ENCODE peak calls at places on chromosomes 11 and 22, in four cellular contexts. L is gastrocnemius medialis, F is Peyer's patch, G is lower leg skin. S is an unnamed sample.

GRCh38 chr11:79220171-79220570 is 220.7 kb downstream of the TENM4 start:
- DNase-seq in L (no peak), F (no peak), G (no peak), S (no peak)

GRCh38 chr11:69171476-69171875 is 15.7 kb downstream of the SMIM38 start:
- DNase-seq in L (no peak), F (no peak), G (no peak), S (no peak)

GRCh38 chr11:75667268-75667830 is 1.5 kb downstream of the MAP6 start:
- DNase-seq in L (no peak), F (peak; percentile 53), G (no peak), S (peak; percentile 52)

GRCh38 chr22:49999063-49999900 is 13.3 kb downstream of the IL17REL start:
- DNase-seq in L (no peak), F (peak; percentile 72), G (peak; percentile 65), S (peak; percentile 49)

GRCh38 chr11:117188620-117189081 is 10.1 kb downstream of the SIDT2 start:
- DNase-seq in L (no peak), F (no peak), G (peak; percentile 87), S (no peak)

GRCh38 chr11:76610871-76611475 is 59.6 kb downstream of the LRRC32 start:
- DNase-seq in L (no peak), F (no peak), G (peak; percentile 73), S (no peak)

GRCh38 chr11:10906521-10906920 is 48.7 kb upstream of the ZBED5 start:
- DNase-seq in L (no peak), F (no peak), G (no peak), S (no peak)

GRCh38 chr22:20226077-20226716 is 41.9 kb downstream of the RTN4R start:
- DNase-seq in L (no peak), F (no peak), G (no peak), S (no peak)

GRCh38 chr22:34878996-34879395 is 187.0 kb upstream of the ISX start:
- DNase-seq in L (no peak), F (no peak), G (no peak), S (no peak)

GRCh38 chr11:6565988-6566703 is 37.3 kb downstream of the RRP8 start:
- DNase-seq in L (no peak), F (no peak), G (no peak), S (no peak)

GRCh38 chr11:129434641-129435498 is 59.2 kb downstream of the BARX2 start:
- DNase-seq in L (no peak), F (no peak), G (peak; percentile 29), S (no peak)

GRCh38 chr11:108961095-108961494 is 296.2 kb downstream of the DDX10 start:
- DNase-seq in L (no peak), F (no peak), G (no peak), S (no peak)

GRCh38 chr22:17969732-17970131 is 54.6 kb downstream of the MICAL3 start:
- DNase-seq in L (no peak), F (no peak), G (no peak), S (no peak)

DNA sequence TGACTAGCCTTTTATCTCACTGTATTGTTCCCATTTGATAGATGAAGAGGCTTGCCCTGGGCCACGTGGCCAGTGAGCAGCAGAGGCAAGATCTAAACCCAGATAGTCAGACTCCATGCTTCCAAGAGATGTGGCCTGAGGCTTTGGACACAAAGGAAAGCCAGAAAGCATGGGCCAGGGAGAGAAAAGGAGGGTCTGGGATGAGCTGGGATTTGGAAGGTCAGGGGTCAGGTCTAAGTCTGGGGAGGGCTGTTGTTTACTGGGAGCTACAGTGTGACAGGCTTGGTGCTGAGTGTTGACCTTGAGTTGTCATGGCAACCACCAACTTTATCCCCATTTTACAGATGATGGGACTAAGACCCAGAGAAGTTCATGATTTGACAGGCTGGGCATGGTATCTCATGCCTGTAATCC is 2.1 kb downstream of the SLC35E4 start:
- DNase-seq in L (no peak), F (no peak), G (no peak), S (no peak)
- H3K4me3 ChIP-seq in L (peak overlapping the region; percentile 67), F (no peak overlapping the region), G (no peak overlapping the region), S (no peak overlapping the region)

GRCh38 chr11:62104816-62105610 is 18.8 kb upstream of the INCENP start:
- DNase-seq in L (no peak), F (no peak), G (no peak), S (no peak)

GRCh38 chr11:62103141-62103540 is 20.7 kb upstream of the INCENP start:
- DNase-seq in L (no peak), F (no peak), G (no peak), S (no peak)

GRCh38 chr11:62105611-62106245 is 18.1 kb upstream of the INCENP start:
- DNase-seq in L (no peak), F (no peak), G (no peak), S (no peak)

GRCh38 chr11:62108017-62108750 is 15.6 kb upstream of the INCENP start:
- DNase-seq in L (no peak), F (no peak), G (no peak), S (peak; percentile 59)

DNA sequence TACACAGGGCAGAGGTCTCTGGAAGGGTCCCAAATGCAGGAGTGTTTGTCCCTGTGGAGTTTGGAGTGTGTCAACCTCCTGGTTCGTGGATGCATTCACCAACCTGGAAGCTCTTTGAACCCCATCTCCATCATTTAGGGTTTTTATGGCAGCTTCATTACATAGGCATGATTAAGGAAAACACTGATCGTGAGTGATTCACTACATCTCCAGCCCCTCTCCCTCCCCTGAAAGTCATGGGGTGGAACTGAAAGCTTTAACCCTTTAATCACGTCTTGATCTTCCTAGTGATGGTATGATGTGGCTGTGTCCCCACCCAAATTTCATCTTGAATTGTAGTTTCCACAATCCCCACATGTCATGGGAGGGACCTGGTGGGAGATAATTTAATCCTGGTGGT is 19.8 kb upstream of the INCENP start:
- DNase-seq in L (no peak), F (no peak), G (no peak), S (no peak)
- TF ChIP-seq POLR2A in L (no peak), F (no peak), G (no peak), S (no peak)

GRCh38 chr11:123253223-123253622 is 58.2 kb upstream of the CLMP start:
- DNase-seq in L (no peak), F (no peak), G (no peak), S (no peak)
- TF ChIP-seq CTCF in L (no peak), F (no peak), G (no peak), S (no peak)

GRCh38 chr11:125257185-125257584 is 92.6 kb downstream of the PKNOX2 start:
- DNase-seq in L (no peak), F (no peak), G (no peak), S (no peak)

GRCh38 chr11:125261471-125262087 is 97.0 kb downstream of the PKNOX2 start:
- DNase-seq in L (no peak), F (no peak), G (no peak), S (no peak)

GRCh38 chr11:125257751-125258150 is 93.2 kb downstream of the PKNOX2 start:
- DNase-seq in L (no peak), F (no peak), G (no peak), S (no peak)

GRCh38 chr11:125256471-125257010 is 92.0 kb downstream of the PKNOX2 start:
- DNase-seq in L (no peak), F (no peak), G (no peak), S (no peak)

DNA sequence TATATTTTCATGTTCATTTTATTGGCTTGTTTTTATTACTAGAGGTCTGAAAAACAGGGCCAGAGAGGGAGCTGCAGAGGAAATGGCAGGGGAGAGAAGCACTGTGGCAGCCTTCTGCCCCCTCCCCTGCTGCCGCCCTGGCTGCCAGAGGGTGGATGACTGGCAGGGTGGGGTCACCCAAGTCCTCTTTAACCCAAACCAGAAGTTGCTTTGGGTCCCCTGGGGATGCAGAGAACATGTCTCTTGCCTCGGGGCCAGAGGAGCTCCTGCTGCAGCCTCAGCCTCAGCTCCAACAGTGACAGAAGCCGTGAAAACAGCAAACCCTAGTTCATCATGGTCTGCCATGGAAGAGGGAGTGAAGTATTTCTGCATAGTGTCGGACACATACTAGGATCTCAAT is 94.1 kb downstream of the PKNOX2 start:
- DNase-seq in L (no peak), F (no peak), G (no peak), S (no peak)
- H3K4me3 ChIP-seq in L (no peak overlapping the region), F (no peak overlapping the region), G (no peak overlapping the region), S (no peak overlapping the region)

GRCh38 chr11:124920870-124921609 is 2.0 kb downstream of the HEPN1 start:
- DNase-seq in L (no peak), F (no peak), G (peak; percentile 94), S (peak; percentile 89)
- TF ChIP-seq POLR2A in L (no peak), F (no peak), G (no peak), S (no peak)

GRCh38 chr11:3044004-3044403 is 13.2 kb downstream of the CARS1 start:
- DNase-seq in L (peak; percentile 85), F (no peak), G (no peak), S (no peak)

GRCh38 chr11:3044915-3045314 is 12.3 kb downstream of the CARS1 start:
- DNase-seq in L (no peak), F (no peak), G (no peak), S (no peak)

GRCh38 chr11:3046641-3047040 is 10.6 kb downstream of the CARS1 start:
- DNase-seq in L (no peak), F (no peak), G (no peak), S (no peak)

GRCh38 chr11:3047637-3048036 is 9.6 kb downstream of the CARS1 start:
- DNase-seq in L (no peak), F (no peak), G (no peak), S (no peak)

DNA sequence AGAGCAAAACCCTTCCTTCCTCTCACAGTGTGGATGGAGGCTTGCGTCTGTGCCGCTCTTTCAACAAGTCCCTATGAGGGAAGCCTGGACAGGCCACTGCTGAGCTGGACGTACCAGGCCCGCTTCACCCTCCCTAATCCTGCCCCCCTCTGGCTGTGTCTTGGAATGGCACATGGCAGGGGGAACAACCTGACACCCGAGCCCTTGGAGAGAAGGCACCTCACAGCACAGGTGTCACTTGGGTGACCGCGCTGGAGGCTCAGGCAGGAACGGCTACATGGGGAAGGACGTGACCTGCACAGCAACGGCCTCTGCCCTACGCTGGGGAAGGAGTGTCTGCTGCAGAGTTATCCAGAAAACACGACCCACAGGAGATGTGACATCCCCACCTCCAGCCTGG is 11.0 kb downstream of the CARS1 start:
- DNase-seq in L (peak; percentile 52), F (no peak), G (no peak), S (no peak)
- TF ChIP-seq CTCF in L (no peak), F (no peak), G (no peak), S (no peak)

GRCh38 chr11:33015621-33016551 is at the start of gene DEPDC7:
- DNase-seq in L (peak; percentile 74), F (peak; percentile 95), G (peak; percentile 97), S (peak; percentile 94)

GRCh38 chr11:33018840-33019239 is 3.2 kb downstream of the DEPDC7 start:
- DNase-seq in L (no peak), F (no peak), G (no peak), S (no peak)

GRCh38 chr11:33017478-33017877 is 1.8 kb downstream of the DEPDC7 start:
- DNase-seq in L (no peak), F (no peak), G (no peak), S (no peak)

GRCh38 chr11:33018005-33018404 is 2.3 kb downstream of the DEPDC7 start:
- DNase-seq in L (no peak), F (no peak), G (no peak), S (no peak)

GRCh38 chr11:33016654-33017053 is 976 bp downstream of the DEPDC7 start:
- DNase-seq in L (no peak), F (no peak), G (no peak), S (no peak)
- H3K4me3 ChIP-seq in L (peak overlapping the region; percentile 65), F (peak overlapping the region; percentile 74), G (no peak overlapping the region), S (peak overlapping the region; percentile 57)